ENCODE peak calls at places on chromosomes 2 and 18, in five cellular contexts. A, D, Y, X and W are unnamed samples. For H3K9me3, the result is how much of the 10 kb centered on the place peaks cover.

GRCh38 chr2:207046642-207047213 is 107.4 kb downstream of the CPO start:
- DNase-seq in A (no peak), D (peak), Y (no peak), X (no peak), W (no peak)

GRCh38 chr18:71020342-71021096 is 731.7 kb downstream of the SOCS6 start:
- DNase-seq in A (no peak), D (no peak), Y (no peak), X (no peak), W (no peak)

GRCh38 chr2:192243488-192243887 is 48.8 kb upstream of the TMEFF2 start:
- DNase-seq in A (no peak), D (no peak), Y (no peak), X (no peak), W (no peak)

GRCh38 chr2:103179800-103180199 is 418.0 kb downstream of the TMEM182 start:
- DNase-seq in A (no peak), D (no peak), Y (peak), X (no peak), W (no peak)

GRCh38 chr2:5696741-5697521 is 4.7 kb downstream of the SOX11 start:
- DNase-seq in A (no peak), D (no peak), Y (no peak), X (no peak), W (no peak)

GRCh38 chr2:64985457-64985856 is 3.7 kb upstream of the SLC1A4 start:
- DNase-seq in A (no peak), D (no peak), Y (no peak), X (no peak), W (no peak)

GRCh38 chr2:187581125-187581896 is 27.1 kb upstream of the TFPI start:
- DNase-seq in A (no peak), D (no peak), Y (no peak), X (no peak), W (peak)

GRCh38 chr2:232434563-232435374 is 21.2 kb upstream of the ALPI start:
- DNase-seq in A (no peak), D (no peak), Y (no peak), X (no peak), W (no peak)

GRCh38 chr2:220858101-220858500 is 714.0 kb downstream of the EPHA4 start:
- DNase-seq in A (no peak), D (no peak), Y (no peak), X (no peak), W (no peak)

GRCh38 chr2:116435648-116436047 is 1378.8 kb upstream of the DDX18 start:
- DNase-seq in A (no peak), D (no peak), Y (no peak), X (no peak), W (no peak)

GRCh38 chr2:66679422-66679821 is 244.5 kb downstream of the MEIS1 start:
- DNase-seq in A (no peak), D (no peak), Y (no peak), X (no peak), W (no peak)

DNA sequence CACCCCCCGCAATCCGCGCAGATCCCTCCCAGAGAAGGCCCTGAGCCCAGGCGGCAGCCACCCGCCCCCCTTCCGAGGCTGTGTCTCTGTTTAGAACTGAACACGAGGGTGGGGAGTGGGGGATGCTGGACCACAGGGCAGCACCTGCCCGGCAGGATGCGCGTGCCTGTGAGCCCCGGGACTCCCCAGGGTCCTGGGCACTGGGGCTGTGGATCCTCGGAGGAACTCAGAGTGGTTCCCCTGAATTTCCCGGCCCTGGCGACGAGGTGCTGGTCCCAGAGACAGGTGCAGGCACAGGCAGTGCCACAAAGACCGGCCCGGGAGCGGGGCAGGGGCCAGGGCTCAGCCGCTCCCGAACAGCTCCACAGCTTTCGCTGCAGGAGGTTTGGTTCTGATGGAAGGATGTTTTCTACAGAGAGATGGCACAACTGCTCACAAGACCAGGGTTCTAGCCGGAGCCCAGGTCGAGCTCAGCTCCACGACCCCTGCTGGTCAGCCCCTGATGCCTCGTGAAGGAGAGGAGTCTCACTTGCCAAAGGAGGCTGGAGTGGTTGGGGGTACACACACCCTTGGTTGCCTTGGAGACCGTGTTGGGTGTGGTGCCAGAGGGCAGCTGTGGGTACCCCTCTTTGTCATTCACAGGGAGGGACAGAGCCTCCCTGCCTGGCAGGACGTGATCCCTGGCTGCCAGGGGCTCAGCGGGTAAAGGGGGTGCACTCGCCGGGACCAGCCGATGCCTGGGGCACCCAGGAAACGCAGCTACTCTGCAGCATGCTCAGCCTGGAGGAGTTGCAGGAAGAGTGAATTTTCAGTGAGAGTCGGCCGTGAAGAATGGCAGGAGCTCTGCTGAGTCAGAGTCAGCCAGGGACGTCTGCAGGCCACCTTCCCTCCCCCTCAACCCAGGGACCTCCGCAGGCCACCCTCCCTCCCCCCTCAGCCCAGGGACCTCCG is 4.4 kb upstream of the NEU4 start:
- DNase-seq in A (no peak), D (peak), Y (peak), X (no peak), W (peak)
- H3K4me3 ChIP-seq in A (peak), D (no peak), Y (peak), X (peak), W (no peak)

DNA sequence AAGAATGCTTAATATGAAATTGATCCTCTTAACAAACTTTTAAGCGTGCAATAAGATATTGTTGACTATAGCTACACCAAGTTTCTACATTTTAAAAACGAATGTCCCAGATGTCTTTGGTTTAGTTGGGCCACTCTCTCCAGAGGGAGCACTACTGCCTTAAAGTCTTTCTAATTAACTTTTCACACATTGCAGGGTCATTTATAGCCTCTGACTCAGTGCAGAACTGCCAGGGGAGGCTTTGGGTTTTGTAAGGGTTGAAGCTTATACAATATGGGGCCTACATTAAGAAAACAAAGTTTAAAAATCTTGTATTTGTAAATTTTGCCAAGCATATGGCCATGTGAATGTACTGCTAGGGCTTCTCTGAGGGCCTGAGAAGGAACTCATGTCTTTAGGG is 30.2 kb upstream of the SLC8A1 start:
- DNase-seq in A (no peak), D (no peak), Y (no peak), X (no peak), W (no peak)
- H3K27ac ChIP-seq in A (no peak), D (no peak), Y (no peak), X (no peak), W (no peak)

DNA sequence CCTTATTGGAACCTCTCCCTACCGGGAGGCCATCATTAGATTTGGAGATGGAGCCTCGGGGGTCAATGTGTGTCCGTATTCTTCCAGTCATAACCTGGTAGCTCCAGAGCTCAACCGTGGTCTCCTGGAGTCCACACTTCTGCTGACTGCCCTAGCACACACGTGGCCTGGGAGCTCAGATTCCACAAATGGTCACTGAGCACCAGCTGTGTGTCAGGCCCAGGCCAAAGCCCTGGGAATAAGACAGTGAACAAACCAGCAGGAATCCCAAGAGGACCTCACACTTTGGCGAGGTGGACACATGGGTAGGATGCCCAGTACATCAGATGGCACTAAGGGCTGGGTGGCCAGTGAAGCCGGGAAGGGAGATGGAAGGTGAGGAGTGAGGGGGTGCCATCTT is 15.5 kb downstream of the GYPC start:
- DNase-seq in A (no peak), D (no peak), Y (no peak), X (no peak), W (no peak)
- H3K9me3 ChIP-seq in A (under half), D (under half), Y (under half), X (under half), W (under half)

GRCh38 chr2:9897331-9897737 is 54.1 kb downstream of the TAF1B start:
- DNase-seq in A (peak), D (no peak), Y (peak), X (peak), W (no peak)
- H3K4me3 ChIP-seq in A (no peak), D (no peak), Y (no peak), X (no peak), W (no peak)

DNA sequence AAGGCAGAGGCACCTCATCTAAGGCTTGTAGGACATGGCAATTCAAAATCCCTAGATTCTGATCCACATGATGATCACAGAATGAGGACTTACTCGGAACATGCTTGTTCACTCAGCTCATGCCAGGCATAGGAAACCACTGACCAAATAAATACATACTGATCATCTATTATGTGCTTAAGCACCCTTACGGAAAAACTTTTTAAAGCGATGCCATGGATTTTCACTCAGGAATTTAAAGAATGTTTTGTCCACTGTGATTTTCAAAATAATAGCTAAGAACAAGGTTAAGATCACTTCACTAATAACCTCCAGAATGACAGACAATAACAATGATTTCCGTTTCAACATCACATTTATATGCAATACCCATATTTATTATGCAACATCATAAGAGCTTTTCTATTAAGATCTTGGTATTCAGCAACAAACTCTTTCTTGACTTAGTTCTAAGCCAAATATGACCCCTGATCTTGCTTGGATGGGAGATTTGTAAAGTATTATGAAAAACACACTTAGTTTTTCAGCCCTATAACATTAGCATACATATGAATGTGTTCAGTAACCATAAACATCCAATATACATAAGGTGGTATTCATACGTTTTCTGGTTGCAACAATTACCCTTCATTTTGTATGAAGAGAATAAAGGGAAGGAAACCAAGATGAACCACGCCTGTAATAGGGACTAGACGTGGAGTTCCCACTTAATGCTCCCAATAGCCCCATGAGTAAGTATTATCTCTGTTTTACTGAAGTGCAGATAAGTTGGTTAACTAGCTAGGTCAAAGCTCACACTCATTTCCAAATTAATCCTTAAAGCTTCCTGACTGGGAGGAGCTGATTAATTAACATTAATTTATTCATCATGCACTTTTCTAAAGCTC is 2.0 kb downstream of the CD302 start:
- DNase-seq in A (no peak), D (no peak), Y (no peak), X (no peak), W (no peak)
- H3K27ac ChIP-seq in A (no peak), D (no peak), Y (no peak), X (peak), W (no peak)

GRCh38 chr2:12967804-12968203 is 251.1 kb downstream of the TRIB2 start:
- DNase-seq in A (no peak), D (no peak), Y (no peak), X (no peak), W (no peak)
- H3K9me3 ChIP-seq in A (under half), D (under half), Y (under half), X (under half), W (under half)

DNA sequence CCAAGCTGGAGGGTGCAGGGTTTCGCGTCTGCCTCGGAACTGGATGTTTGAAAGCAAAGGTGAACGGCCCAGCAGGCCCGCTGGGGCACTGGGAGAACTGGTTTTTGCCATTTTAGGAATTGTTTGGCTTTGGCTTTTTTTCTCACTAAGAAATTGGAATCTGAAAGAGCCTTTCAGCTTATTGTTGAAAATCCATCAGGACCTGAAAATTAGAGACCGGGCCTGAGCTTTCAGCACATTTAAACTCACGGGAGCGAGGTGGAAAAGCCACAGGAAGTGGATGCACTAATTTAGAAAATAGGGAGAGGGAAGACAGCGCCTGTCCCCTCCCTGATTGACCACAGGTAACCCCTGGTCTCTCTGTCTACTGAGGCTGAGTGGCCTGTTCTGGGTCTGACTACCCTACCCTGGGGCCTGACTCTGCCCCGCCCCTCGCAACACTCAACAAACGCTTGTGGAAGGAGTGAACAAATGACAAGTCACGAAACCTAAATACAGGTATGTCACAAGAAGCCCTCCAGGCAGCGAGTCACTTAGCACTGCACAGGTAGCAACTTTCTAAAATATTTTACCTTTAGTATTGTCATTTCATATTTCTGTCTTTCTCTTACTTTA is 100.3 kb upstream of the MBOAT2 start:
- DNase-seq in A (no peak), D (no peak), Y (no peak), X (no peak), W (no peak)
- H3K4me3 ChIP-seq in A (no peak), D (no peak), Y (no peak), X (no peak), W (no peak)

DNA sequence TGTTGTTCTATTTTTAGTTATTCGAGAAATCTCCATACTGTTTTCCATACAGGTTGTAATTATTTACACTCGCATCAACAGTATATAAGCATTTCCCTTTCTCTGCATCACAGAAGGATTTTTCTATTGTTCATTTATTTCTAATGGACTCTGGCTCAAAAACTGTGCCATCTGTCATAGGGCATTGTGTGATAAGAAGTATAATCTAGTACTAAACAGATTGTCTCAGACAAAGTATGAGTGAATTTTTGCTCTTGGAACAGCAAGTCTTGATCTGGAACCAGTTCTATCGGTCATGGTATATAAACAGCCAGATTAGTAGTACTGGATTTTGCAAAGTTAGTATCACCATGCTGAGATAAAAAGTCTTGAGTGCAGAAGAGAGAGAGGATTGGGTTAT is 145.8 kb downstream of the KIAA1328 start:
- DNase-seq in A (no peak), D (no peak), Y (no peak), X (no peak), W (no peak)
- H3K27ac ChIP-seq in A (no peak), D (no peak), Y (no peak), X (no peak), W (no peak)